ENCODE peak calls at places on chromosomes 2 and 18, in four cellular contexts. E is SK-N-SH, X is OCI-LY7, Y is choroid plexus epithelial cell. I is an unnamed sample.

GRCh38 chr2:104856086-104856972 is 2.4 kb downstream of the POU3F3 start:
- DNase-seq in E (peak; percentile 51), X (no peak), Y (no peak), I (peak; percentile 50)

GRCh38 chr2:135657806-135658582 is 83.7 kb upstream of the UBXN4 start:
- DNase-seq in E (no peak), X (no peak), Y (no peak), I (no peak)

GRCh38 chr2:241798631-241799521 is 10.1 kb upstream of the NEU4 start:
- DNase-seq in E (peak; percentile 28), X (no peak), Y (no peak), I (peak; percentile 14)

GRCh38 chr2:101467306-101467705 is 7.6 kb downstream of the RFX8 start:
- DNase-seq in E (no peak), X (no peak), Y (peak; percentile 22), I (no peak)

GRCh38 chr18:48022531-48023330 is 92.3 kb upstream of the SMAD2 start:
- DNase-seq in E (peak; percentile 58), X (peak; percentile 52), Y (peak; percentile 84), I (peak; percentile 74)

GRCh38 chr2:67752964-67753363 is 309.8 kb downstream of the C1D start:
- DNase-seq in E (no peak), X (no peak), Y (peak; percentile 75), I (no peak)

GRCh38 chr18:7116001-7116831 is 1.4 kb downstream of the LAMA1 start:
- DNase-seq in E (peak; percentile 45), X (no peak), Y (peak; percentile 54), I (no peak)

GRCh38 chr18:23143059-23143831 is 8.0 kb downstream of the CABLES1 start:
- DNase-seq in E (no peak), X (peak; percentile 20), Y (no peak), I (no peak)

GRCh38 chr2:73984922-73985317 is 210 bp downstream of the TET3 start:
- DNase-seq in E (no peak), X (no peak), Y (no peak), I (peak; percentile 74)

GRCh38 chr2:3611611-3612010 is 16.7 kb downstream of the COLEC11 start:
- DNase-seq in E (no peak), X (no peak), Y (no peak), I (no peak)
- TF ChIP-seq CTCF in E (no peak), X (no peak), Y (no peak), I (no peak)

GRCh38 chr2:200575957-200576356 is 9.9 kb upstream of the AOX1 start:
- DNase-seq in E (no peak), X (peak; percentile 28), Y (peak; percentile 45), I (no peak)
- TF ChIP-seq CTCF in E (peak; percentile 57), X (peak; percentile 81), Y (peak; percentile 49), I (peak; percentile 39)

GRCh38 chr18:3596324-3597158 is 146.6 kb downstream of the TGIF1 start:
- DNase-seq in E (peak; percentile 69), X (peak; percentile 79), Y (peak; percentile 36), I (peak; percentile 65)
- TF ChIP-seq CTCF in E (peak; percentile 28), X (peak; percentile 75), Y (peak; percentile 35), I (peak; percentile 59)

DNA sequence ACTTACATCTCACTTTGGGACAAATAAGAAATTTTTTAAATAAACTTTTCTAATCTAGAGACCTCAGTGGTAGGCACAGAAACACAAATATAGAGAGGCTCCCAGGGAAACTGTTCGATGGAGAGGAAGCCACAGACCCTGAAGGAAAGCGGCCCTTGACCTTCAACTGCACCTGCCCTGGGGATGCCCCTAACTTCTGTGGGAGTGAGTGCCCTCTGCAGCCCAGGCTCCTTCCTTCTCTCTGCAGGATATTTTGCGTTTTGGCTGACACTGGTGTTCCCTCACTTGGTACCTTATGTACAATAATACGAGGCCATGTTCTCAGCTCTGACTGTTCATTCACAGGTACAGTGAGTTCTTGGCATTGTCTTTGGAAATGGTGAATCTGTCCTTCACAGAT is 64.8 kb upstream of the MAL start:
- DNase-seq in E (no peak), X (no peak), Y (no peak), I (no peak)
- TF ChIP-seq CTCF in E (no peak), X (no peak), Y (no peak), I (no peak)

GRCh38 chr18:58671122-58671940 is at the start of gene MALT1:
- DNase-seq in E (peak; percentile 98), X (peak; percentile 90), Y (peak; percentile 89), I (peak; percentile 96)
- TF ChIP-seq CTCF in E (no peak), X (peak; percentile 10), Y (no peak), I (no peak)

DNA sequence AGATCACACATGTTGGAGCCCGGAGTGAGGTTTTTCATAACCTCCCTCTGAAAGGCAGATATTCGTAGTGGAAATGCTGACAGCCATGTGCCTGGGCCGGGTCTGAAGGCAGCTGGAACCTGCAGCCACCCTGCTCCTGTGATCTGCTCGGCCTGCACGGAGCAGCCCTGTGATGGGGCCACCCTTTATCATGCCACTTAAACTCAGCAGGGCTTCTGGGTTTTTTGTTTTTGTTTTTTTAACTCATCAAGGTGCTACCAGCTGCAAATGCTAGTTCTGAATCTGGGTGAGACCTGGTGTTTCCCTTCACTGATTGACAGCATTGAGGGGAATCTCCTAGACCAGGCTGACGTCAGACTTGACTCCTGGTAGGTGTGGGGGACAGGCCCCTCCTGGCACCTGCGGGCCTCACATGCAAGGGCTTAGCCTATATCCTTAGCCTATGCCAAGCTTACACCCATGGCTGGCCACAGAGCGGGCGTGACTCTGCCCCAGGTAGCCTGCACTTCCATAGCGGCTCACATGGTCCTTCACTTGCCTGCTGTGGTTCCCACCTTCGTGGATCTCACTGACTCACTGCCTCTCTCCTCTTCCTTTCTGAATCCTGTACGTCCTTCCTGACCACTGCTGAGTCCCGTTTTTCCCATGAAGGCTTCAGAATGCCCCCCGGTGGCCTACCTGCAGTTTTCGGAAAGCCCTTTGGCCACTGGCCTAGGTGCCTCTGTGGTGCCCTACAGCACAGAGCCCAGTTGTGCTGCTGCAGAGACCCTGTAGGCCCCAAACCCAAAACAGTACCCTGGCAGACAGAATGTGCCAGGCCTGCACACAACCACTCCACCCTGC is 217.2 kb downstream of the SEPTIN10 start:
- DNase-seq in E (no peak), X (no peak), Y (no peak), I (peak; percentile 69)
- TF ChIP-seq CTCF in E (peak; percentile 24), X (no peak), Y (peak; percentile 7), I (no peak)

GRCh38 chr18:46345181-46345465 is 240.9 kb downstream of the HAUS1 start:
- DNase-seq in E (no peak), X (no peak), Y (no peak), I (no peak)

GRCh38 chr18:46343456-46343855 is 239.3 kb downstream of the HAUS1 start:
- DNase-seq in E (no peak), X (no peak), Y (no peak), I (no peak)

GRCh38 chr18:46344416-46345180 is 240.4 kb downstream of the HAUS1 start:
- DNase-seq in E (no peak), X (no peak), Y (no peak), I (no peak)

GRCh38 chr18:46341989-46342525 is 237.9 kb downstream of the HAUS1 start:
- DNase-seq in E (no peak), X (no peak), Y (no peak), I (no peak)

GRCh38 chr18:46343940-46344372 is 239.8 kb downstream of the HAUS1 start:
- DNase-seq in E (no peak), X (peak; percentile 79), Y (no peak), I (peak; percentile 57)
- TF ChIP-seq CTCF in E (no peak), X (no peak), Y (no peak), I (no peak)

GRCh38 chr2:46731280-46731679 is 184.3 kb downstream of the MCFD2 start:
- DNase-seq in E (no peak), X (no peak), Y (no peak), I (no peak)
- TF ChIP-seq CTCF in E (no peak), X (no peak), Y (no peak), I (no peak)